ENCODE peak calls at places on chromosomes 3 and 15, in five cellular contexts. One of them, this sample, is unnamed.
A peak's percentile ranks its signal among the peaks of the same experiment; 100 is the strongest.

GRCh38 chr15:52765779-52766178 is 24.4 kb downstream of the ONECUT1 start:
- DNase-seq in HepG2: peak; percentile 33
- DNase-seq in thoracic aorta: no peak
- DNase-seq in CD4-positive, alpha-beta T cell: no peak
- DNase-seq in natural killer cell: no peak
- DNase-seq in this sample: no peak

GRCh38 chr3:150005243-150006102 is 34.8 kb upstream of the PFN2 start:
- DNase-seq in HepG2: no peak
- DNase-seq in thoracic aorta: no peak
- DNase-seq in CD4-positive, alpha-beta T cell: no peak
- DNase-seq in natural killer cell: no peak
- DNase-seq in this sample: no peak

GRCh38 chr15:89333959-89334509 is 590 bp downstream of the POLG start:
- DNase-seq in HepG2: no peak
- DNase-seq in thoracic aorta: no peak
- DNase-seq in CD4-positive, alpha-beta T cell: no peak
- DNase-seq in natural killer cell: no peak
- DNase-seq in this sample: no peak

GRCh38 chr3:13274874-13275332 is 145.2 kb downstream of the NUP210 start:
- DNase-seq in HepG2: no peak
- DNase-seq in thoracic aorta: no peak
- DNase-seq in CD4-positive, alpha-beta T cell: no peak
- DNase-seq in natural killer cell: no peak
- DNase-seq in this sample: no peak

GRCh38 chr3:16423947-16424673 is 89.4 kb downstream of the RFTN1 start:
- DNase-seq in HepG2: no peak
- DNase-seq in thoracic aorta: no peak
- DNase-seq in CD4-positive, alpha-beta T cell: no peak
- DNase-seq in natural killer cell: no peak
- DNase-seq in this sample: no peak

GRCh38 chr3:191350389-191351090 is 20.2 kb upstream of the UTS2B start:
- DNase-seq in HepG2: no peak
- DNase-seq in thoracic aorta: no peak
- DNase-seq in CD4-positive, alpha-beta T cell: no peak
- DNase-seq in natural killer cell: no peak
- DNase-seq in this sample: no peak

GRCh38 chr3:150520408-150520807 is 25.9 kb downstream of the SERP1 start:
- DNase-seq in HepG2: no peak
- DNase-seq in thoracic aorta: no peak
- DNase-seq in CD4-positive, alpha-beta T cell: no peak
- DNase-seq in natural killer cell: no peak
- DNase-seq in this sample: no peak

GRCh38 chr3:119356646-119357045 is 62.5 kb downstream of the ARHGAP31 start:
- DNase-seq in HepG2: no peak
- DNase-seq in thoracic aorta: no peak
- DNase-seq in CD4-positive, alpha-beta T cell: no peak
- DNase-seq in natural killer cell: no peak
- DNase-seq in this sample: no peak

GRCh38 chr3:190912736-190913135 is 50.2 kb upstream of the GMNC start:
- DNase-seq in HepG2: no peak
- DNase-seq in thoracic aorta: no peak
- DNase-seq in CD4-positive, alpha-beta T cell: no peak
- DNase-seq in natural killer cell: no peak
- DNase-seq in this sample: no peak

GRCh38 chr3:9012521-9012920 is 49.2 kb upstream of the RAD18 start:
- DNase-seq in HepG2: no peak
- DNase-seq in thoracic aorta: no peak
- DNase-seq in CD4-positive, alpha-beta T cell: no peak
- DNase-seq in natural killer cell: no peak
- DNase-seq in this sample: no peak

GRCh38 chr15:87638554-87639083 is 617.9 kb downstream of the NTRK3 start:
- DNase-seq in HepG2: no peak
- DNase-seq in thoracic aorta: no peak
- DNase-seq in CD4-positive, alpha-beta T cell: no peak
- DNase-seq in natural killer cell: no peak
- DNase-seq in this sample: no peak

GRCh38 chr3:27659279-27660021 is 62.7 kb downstream of the EOMES start:
- DNase-seq in HepG2: peak; percentile 48
- DNase-seq in thoracic aorta: no peak
- DNase-seq in CD4-positive, alpha-beta T cell: peak; percentile 22
- DNase-seq in natural killer cell: peak; percentile 37
- DNase-seq in this sample: no peak

GRCh38 chr15:25790003-25790660 is 73.0 kb downstream of the ATP10A start:
- DNase-seq in HepG2: no peak
- DNase-seq in thoracic aorta: no peak
- DNase-seq in CD4-positive, alpha-beta T cell: no peak
- DNase-seq in natural killer cell: no peak
- DNase-seq in this sample: no peak

GRCh38 chr15:60605879-60606304 is 127.0 kb upstream of the ICE2 start:
- DNase-seq in HepG2: no peak
- DNase-seq in thoracic aorta: no peak
- DNase-seq in CD4-positive, alpha-beta T cell: no peak
- DNase-seq in natural killer cell: no peak
- DNase-seq in this sample: no peak

GRCh38 chr15:101255615-101256350 is 3.9 kb upstream of the CHSY1 start:
- DNase-seq in HepG2: peak; percentile 45
- DNase-seq in thoracic aorta: no peak
- DNase-seq in CD4-positive, alpha-beta T cell: no peak
- DNase-seq in natural killer cell: no peak
- DNase-seq in this sample: no peak

GRCh38 chr15:28191832-28192231 is 92.7 kb upstream of the OCA2 start:
- DNase-seq in HepG2: no peak
- DNase-seq in thoracic aorta: peak; percentile 18
- DNase-seq in CD4-positive, alpha-beta T cell: no peak
- DNase-seq in natural killer cell: no peak
- DNase-seq in this sample: no peak

GRCh38 chr3:149152420-149152819 is 23.0 kb downstream of the HPS3 start:
- DNase-seq in HepG2: no peak
- DNase-seq in thoracic aorta: no peak
- DNase-seq in CD4-positive, alpha-beta T cell: no peak
- DNase-seq in natural killer cell: no peak
- DNase-seq in this sample: no peak

GRCh38 chr3:24773798-24774197 is 279.1 kb upstream of the THRB start:
- DNase-seq in HepG2: peak; percentile 49
- DNase-seq in thoracic aorta: no peak
- DNase-seq in CD4-positive, alpha-beta T cell: no peak
- DNase-seq in natural killer cell: no peak
- DNase-seq in this sample: no peak

GRCh38 chr15:63076136-63077005 is 33.8 kb downstream of the TPM1 start:
- DNase-seq in HepG2: no peak
- DNase-seq in thoracic aorta: no peak
- DNase-seq in CD4-positive, alpha-beta T cell: no peak
- DNase-seq in natural killer cell: no peak
- DNase-seq in this sample: no peak

GRCh38 chr3:110344897-110345767 is 726.5 kb upstream of the NECTIN3 start:
- DNase-seq in HepG2: peak; percentile 87
- DNase-seq in thoracic aorta: no peak
- DNase-seq in CD4-positive, alpha-beta T cell: no peak
- DNase-seq in natural killer cell: no peak
- DNase-seq in this sample: no peak

GRCh38 chr15:36941798-36942197 is 158.6 kb downstream of the MEIS2 start:
- DNase-seq in HepG2: no peak
- DNase-seq in thoracic aorta: no peak
- DNase-seq in CD4-positive, alpha-beta T cell: no peak
- DNase-seq in natural killer cell: no peak
- DNase-seq in this sample: no peak

GRCh38 chr3:33041909-33042308 is 55.0 kb downstream of the GLB1 start:
- DNase-seq in HepG2: no peak
- DNase-seq in thoracic aorta: no peak
- DNase-seq in CD4-positive, alpha-beta T cell: no peak
- DNase-seq in natural killer cell: no peak
- DNase-seq in this sample: no peak

GRCh38 chr3:59243476-59243875 is 193.7 kb upstream of the CFAP20DC start:
- DNase-seq in HepG2: no peak
- DNase-seq in thoracic aorta: no peak
- DNase-seq in CD4-positive, alpha-beta T cell: no peak
- DNase-seq in natural killer cell: no peak
- DNase-seq in this sample: no peak

GRCh38 chr15:46618984-46619383 is 984.2 kb downstream of the SQOR start:
- DNase-seq in HepG2: no peak
- DNase-seq in thoracic aorta: no peak
- DNase-seq in CD4-positive, alpha-beta T cell: no peak
- DNase-seq in natural killer cell: no peak
- DNase-seq in this sample: no peak

GRCh38 chr15:69893863-69894262 is 203.9 kb downstream of the TLE3 start:
- DNase-seq in HepG2: no peak
- DNase-seq in thoracic aorta: peak; percentile 11
- DNase-seq in CD4-positive, alpha-beta T cell: no peak
- DNase-seq in natural killer cell: no peak
- DNase-seq in this sample: no peak

GRCh38 chr3:102181202-102181920 is 253.5 kb upstream of the ZPLD1 start:
- DNase-seq in HepG2: no peak
- DNase-seq in thoracic aorta: no peak
- DNase-seq in CD4-positive, alpha-beta T cell: no peak
- DNase-seq in natural killer cell: no peak
- DNase-seq in this sample: no peak

GRCh38 chr3:130073582-130073981 is 8.0 kb upstream of the ALG1L2 start:
- DNase-seq in HepG2: no peak
- DNase-seq in thoracic aorta: no peak
- DNase-seq in CD4-positive, alpha-beta T cell: no peak
- DNase-seq in natural killer cell: no peak
- DNase-seq in this sample: no peak

GRCh38 chr15:58448331-58448730 is 16.5 kb downstream of the LIPC start:
- DNase-seq in HepG2: no peak
- DNase-seq in thoracic aorta: no peak
- DNase-seq in CD4-positive, alpha-beta T cell: no peak
- DNase-seq in natural killer cell: no peak
- DNase-seq in this sample: no peak

GRCh38 chr3:8938021-8938420 is 25.3 kb downstream of the RAD18 start:
- DNase-seq in HepG2: peak; percentile 45
- DNase-seq in thoracic aorta: no peak
- DNase-seq in CD4-positive, alpha-beta T cell: no peak
- DNase-seq in natural killer cell: no peak
- DNase-seq in this sample: no peak

GRCh38 chr15:82570721-82571519 is 30.7 kb upstream of the RPS17 start:
- DNase-seq in HepG2: no peak
- DNase-seq in thoracic aorta: no peak
- DNase-seq in CD4-positive, alpha-beta T cell: no peak
- DNase-seq in natural killer cell: no peak
- DNase-seq in this sample: no peak

GRCh38 chr15:51846463-51847230 is 17.2 kb downstream of the TMOD3 start:
- DNase-seq in HepG2: no peak
- DNase-seq in thoracic aorta: no peak
- DNase-seq in CD4-positive, alpha-beta T cell: no peak
- DNase-seq in natural killer cell: no peak
- DNase-seq in this sample: no peak

GRCh38 chr15:88048237-88048636 is 208.3 kb downstream of the NTRK3 start:
- DNase-seq in HepG2: no peak
- DNase-seq in thoracic aorta: no peak
- DNase-seq in CD4-positive, alpha-beta T cell: no peak
- DNase-seq in natural killer cell: no peak
- DNase-seq in this sample: no peak

GRCh38 chr3:30465454-30465853 is 140.9 kb upstream of the TGFBR2 start:
- DNase-seq in HepG2: no peak
- DNase-seq in thoracic aorta: no peak
- DNase-seq in CD4-positive, alpha-beta T cell: no peak
- DNase-seq in natural killer cell: no peak
- DNase-seq in this sample: no peak
- TF ChIP-seq CTCF in HepG2: no peak
- TF ChIP-seq CTCF in thoracic aorta: no peak
- TF ChIP-seq CTCF in CD4-positive, alpha-beta T cell: no peak
- TF ChIP-seq CTCF in natural killer cell: no peak
- TF ChIP-seq CTCF in this sample: no peak

DNA sequence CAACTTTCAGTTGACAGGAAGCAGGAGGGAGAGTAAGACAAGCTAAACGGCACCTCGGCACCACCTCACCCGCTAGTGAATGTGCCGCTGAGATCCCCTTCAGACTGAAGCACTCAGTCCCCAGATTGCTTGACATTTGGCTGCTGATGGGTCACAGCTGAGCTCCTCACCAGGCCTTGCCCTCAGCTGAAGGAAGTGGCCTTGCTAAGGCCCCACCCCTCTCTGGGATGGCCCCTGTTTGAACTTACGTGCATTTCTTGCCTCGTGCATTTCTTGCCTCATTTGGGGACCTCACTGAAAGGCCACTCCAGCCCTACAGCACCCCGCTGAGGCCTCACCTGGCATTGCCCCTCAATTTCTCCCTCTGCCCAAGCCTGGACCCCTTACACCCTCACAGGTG is 39.8 kb downstream of the EOGT start:
- DNase-seq in HepG2: no peak
- DNase-seq in thoracic aorta: no peak
- DNase-seq in CD4-positive, alpha-beta T cell: no peak
- DNase-seq in natural killer cell: no peak
- DNase-seq in this sample: no peak
- TF ChIP-seq CTCF in HepG2: no peak
- TF ChIP-seq CTCF in thoracic aorta: no peak
- TF ChIP-seq CTCF in CD4-positive, alpha-beta T cell: no peak
- TF ChIP-seq CTCF in natural killer cell: no peak
- TF ChIP-seq CTCF in this sample: no peak

GRCh38 chr15:39154136-39154770 is 426.6 kb upstream of the THBS1 start:
- DNase-seq in HepG2: peak; percentile 27
- DNase-seq in thoracic aorta: no peak
- DNase-seq in CD4-positive, alpha-beta T cell: no peak
- DNase-seq in natural killer cell: no peak
- DNase-seq in this sample: no peak
- TF ChIP-seq CTCF in HepG2: peak; percentile 9
- TF ChIP-seq CTCF in thoracic aorta: no peak
- TF ChIP-seq CTCF in CD4-positive, alpha-beta T cell: no peak
- TF ChIP-seq CTCF in natural killer cell: no peak
- TF ChIP-seq CTCF in this sample: peak; percentile 56

GRCh38 chr15:30878515-30878914 is 25.2 kb upstream of the FAN1 start:
- DNase-seq in HepG2: no peak
- DNase-seq in thoracic aorta: no peak
- DNase-seq in CD4-positive, alpha-beta T cell: no peak
- DNase-seq in natural killer cell: no peak
- DNase-seq in this sample: no peak
- TF ChIP-seq CTCF in HepG2: no peak
- TF ChIP-seq CTCF in thoracic aorta: no peak
- TF ChIP-seq CTCF in CD4-positive, alpha-beta T cell: no peak
- TF ChIP-seq CTCF in natural killer cell: no peak
- TF ChIP-seq CTCF in this sample: no peak

GRCh38 chr3:111890051-111890580 is 31.1 kb downstream of the PHLDB2 start:
- DNase-seq in HepG2: no peak
- DNase-seq in thoracic aorta: no peak
- DNase-seq in CD4-positive, alpha-beta T cell: no peak
- DNase-seq in natural killer cell: no peak
- DNase-seq in this sample: no peak
- TF ChIP-seq CTCF in HepG2: no peak
- TF ChIP-seq CTCF in thoracic aorta: no peak
- TF ChIP-seq CTCF in CD4-positive, alpha-beta T cell: no peak
- TF ChIP-seq CTCF in natural killer cell: no peak
- TF ChIP-seq CTCF in this sample: no peak

DNA sequence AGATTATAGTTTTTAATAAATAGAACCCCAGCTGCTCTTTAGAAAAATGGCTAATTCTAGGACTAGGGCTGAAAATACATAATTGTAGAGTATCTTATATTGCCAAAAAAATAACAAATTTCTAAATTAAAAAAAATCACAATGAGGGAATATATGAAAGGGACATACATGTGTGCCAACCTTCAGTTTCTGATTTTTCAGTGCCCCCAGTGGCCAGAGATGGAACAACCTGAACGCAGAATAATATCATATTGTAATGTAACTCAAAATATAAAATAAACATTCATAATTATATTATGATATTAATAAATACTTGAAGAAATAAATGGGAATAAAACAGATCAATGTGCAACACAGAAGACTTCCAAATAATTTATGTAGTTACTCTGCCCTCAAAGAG is 460.5 kb downstream of the ZNF385D start:
- DNase-seq in HepG2: no peak
- DNase-seq in thoracic aorta: no peak
- DNase-seq in CD4-positive, alpha-beta T cell: no peak
- DNase-seq in natural killer cell: no peak
- DNase-seq in this sample: no peak
- TF ChIP-seq CTCF in HepG2: no peak
- TF ChIP-seq CTCF in thoracic aorta: peak; percentile 37
- TF ChIP-seq CTCF in CD4-positive, alpha-beta T cell: no peak
- TF ChIP-seq CTCF in natural killer cell: no peak
- TF ChIP-seq CTCF in this sample: peak; percentile 80